ENCODE peak calls at places on chromosomes 3 and 15, in nine cellular contexts. One of them, this sample, is unnamed.

GRCh38 chr15:100602822-100603393 is 519 bp downstream of the ASB7 start:
- DNase-seq in right atrium auricular region: no peak
- DNase-seq in glutamatergic neuron: peak
- DNase-seq in activated T-cell treated with anti-CD3 and anti-CD28 coated beads, Interleukin-2, amount 50 U/mL, for 72 hours: peak
- DNase-seq in SHP77 treated with DMSO at 0.1 percent for 48 hours: no peak
- DNase-seq in substantia nigra: no peak
- DNase-seq in A673: peak
- DNase-seq in H54: peak
- DNase-seq in activated naive CD4-positive, alpha-beta T cell: no peak
- DNase-seq in this sample: no peak

GRCh38 chr15:29888651-29889050 is 66.4 kb upstream of the TJP1 start:
- DNase-seq in activated naive CD4-positive, alpha-beta T cell: no peak
- DNase-seq in substantia nigra: peak
- DNase-seq in A673: no peak
- DNase-seq in right atrium auricular region: no peak
- DNase-seq in activated T-cell treated with anti-CD3 and anti-CD28 coated beads, Interleukin-2, amount 50 U/mL, for 72 hours: no peak
- DNase-seq in H54: no peak
- DNase-seq in glutamatergic neuron: peak
- DNase-seq in SHP77 treated with DMSO at 0.1 percent for 48 hours: no peak
- DNase-seq in this sample: no peak

GRCh38 chr3:87503901-87504498 is 227.6 kb upstream of the POU1F1 start:
- DNase-seq in activated naive CD4-positive, alpha-beta T cell: no peak
- DNase-seq in H54: peak
- DNase-seq in substantia nigra: no peak
- DNase-seq in activated T-cell treated with anti-CD3 and anti-CD28 coated beads, Interleukin-2, amount 50 U/mL, for 72 hours: peak
- DNase-seq in right atrium auricular region: no peak
- DNase-seq in A673: peak
- DNase-seq in glutamatergic neuron: no peak
- DNase-seq in SHP77 treated with DMSO at 0.1 percent for 48 hours: peak
- DNase-seq in this sample: no peak

GRCh38 chr3:57135964-57136363 is 29.2 kb downstream of the IL17RD start:
- DNase-seq in glutamatergic neuron: no peak
- DNase-seq in H54: no peak
- DNase-seq in activated naive CD4-positive, alpha-beta T cell: no peak
- DNase-seq in substantia nigra: no peak
- DNase-seq in A673: no peak
- DNase-seq in right atrium auricular region: no peak
- DNase-seq in activated T-cell treated with anti-CD3 and anti-CD28 coated beads, Interleukin-2, amount 50 U/mL, for 72 hours: no peak
- DNase-seq in SHP77 treated with DMSO at 0.1 percent for 48 hours: no peak
- DNase-seq in this sample: no peak

GRCh38 chr3:154228561-154229216 is 95.6 kb downstream of the DHX36 start:
- DNase-seq in substantia nigra: no peak
- DNase-seq in glutamatergic neuron: no peak
- DNase-seq in H54: no peak
- DNase-seq in activated naive CD4-positive, alpha-beta T cell: no peak
- DNase-seq in SHP77 treated with DMSO at 0.1 percent for 48 hours: no peak
- DNase-seq in right atrium auricular region: no peak
- DNase-seq in activated T-cell treated with anti-CD3 and anti-CD28 coated beads, Interleukin-2, amount 50 U/mL, for 72 hours: no peak
- DNase-seq in A673: no peak
- DNase-seq in this sample: no peak

GRCh38 chr3:12138044-12138443 is 20.7 kb downstream of the TIMP4 start:
- DNase-seq in substantia nigra: no peak
- DNase-seq in activated T-cell treated with anti-CD3 and anti-CD28 coated beads, Interleukin-2, amount 50 U/mL, for 72 hours: peak
- DNase-seq in A673: no peak
- DNase-seq in glutamatergic neuron: peak
- DNase-seq in activated naive CD4-positive, alpha-beta T cell: no peak
- DNase-seq in SHP77 treated with DMSO at 0.1 percent for 48 hours: no peak
- DNase-seq in right atrium auricular region: no peak
- DNase-seq in H54: no peak
- DNase-seq in this sample: no peak

GRCh38 chr3:186123012-186123411 is 14.1 kb upstream of the ETV5 start:
- DNase-seq in A673: no peak
- DNase-seq in glutamatergic neuron: no peak
- DNase-seq in activated T-cell treated with anti-CD3 and anti-CD28 coated beads, Interleukin-2, amount 50 U/mL, for 72 hours: no peak
- DNase-seq in substantia nigra: no peak
- DNase-seq in right atrium auricular region: no peak
- DNase-seq in H54: no peak
- DNase-seq in SHP77 treated with DMSO at 0.1 percent for 48 hours: no peak
- DNase-seq in activated naive CD4-positive, alpha-beta T cell: no peak
- DNase-seq in this sample: no peak

GRCh38 chr15:40398413-40398873 is 7.2 kb upstream of the IVD start:
- DNase-seq in A673: no peak
- DNase-seq in substantia nigra: no peak
- DNase-seq in glutamatergic neuron: no peak
- DNase-seq in activated naive CD4-positive, alpha-beta T cell: no peak
- DNase-seq in right atrium auricular region: no peak
- DNase-seq in SHP77 treated with DMSO at 0.1 percent for 48 hours: no peak
- DNase-seq in H54: no peak
- DNase-seq in activated T-cell treated with anti-CD3 and anti-CD28 coated beads, Interleukin-2, amount 50 U/mL, for 72 hours: no peak
- DNase-seq in this sample: peak

GRCh38 chr3:140384876-140385275 is 293.0 kb upstream of the TRIM42 start:
- DNase-seq in activated naive CD4-positive, alpha-beta T cell: no peak
- DNase-seq in H54: no peak
- DNase-seq in activated T-cell treated with anti-CD3 and anti-CD28 coated beads, Interleukin-2, amount 50 U/mL, for 72 hours: no peak
- DNase-seq in right atrium auricular region: no peak
- DNase-seq in A673: no peak
- DNase-seq in SHP77 treated with DMSO at 0.1 percent for 48 hours: no peak
- DNase-seq in glutamatergic neuron: no peak
- DNase-seq in substantia nigra: no peak
- DNase-seq in this sample: no peak

GRCh38 chr3:116046350-116046749 is 398.9 kb downstream of the LSAMP start:
- DNase-seq in substantia nigra: no peak
- DNase-seq in glutamatergic neuron: no peak
- DNase-seq in activated T-cell treated with anti-CD3 and anti-CD28 coated beads, Interleukin-2, amount 50 U/mL, for 72 hours: no peak
- DNase-seq in activated naive CD4-positive, alpha-beta T cell: no peak
- DNase-seq in right atrium auricular region: no peak
- DNase-seq in A673: no peak
- DNase-seq in SHP77 treated with DMSO at 0.1 percent for 48 hours: no peak
- DNase-seq in H54: no peak
- DNase-seq in this sample: no peak

GRCh38 chr3:127899200-127899599 is 15.8 kb upstream of the KBTBD12 start:
- DNase-seq in right atrium auricular region: no peak
- DNase-seq in SHP77 treated with DMSO at 0.1 percent for 48 hours: no peak
- DNase-seq in substantia nigra: no peak
- DNase-seq in activated T-cell treated with anti-CD3 and anti-CD28 coated beads, Interleukin-2, amount 50 U/mL, for 72 hours: no peak
- DNase-seq in A673: no peak
- DNase-seq in glutamatergic neuron: no peak
- DNase-seq in activated naive CD4-positive, alpha-beta T cell: no peak
- DNase-seq in H54: no peak
- DNase-seq in this sample: no peak

GRCh38 chr15:89772933-89773583 is 3.1 kb upstream of the MESP2 start:
- DNase-seq in H54: no peak
- DNase-seq in right atrium auricular region: no peak
- DNase-seq in substantia nigra: no peak
- DNase-seq in SHP77 treated with DMSO at 0.1 percent for 48 hours: no peak
- DNase-seq in glutamatergic neuron: no peak
- DNase-seq in activated T-cell treated with anti-CD3 and anti-CD28 coated beads, Interleukin-2, amount 50 U/mL, for 72 hours: no peak
- DNase-seq in activated naive CD4-positive, alpha-beta T cell: no peak
- DNase-seq in A673: no peak
- DNase-seq in this sample: no peak

GRCh38 chr15:44712108-44713005 is 1.0 kb downstream of the B2M start:
- DNase-seq in A673: peak
- DNase-seq in right atrium auricular region: peak
- DNase-seq in glutamatergic neuron: no peak
- DNase-seq in substantia nigra: no peak
- DNase-seq in SHP77 treated with DMSO at 0.1 percent for 48 hours: peak
- DNase-seq in H54: peak
- DNase-seq in activated T-cell treated with anti-CD3 and anti-CD28 coated beads, Interleukin-2, amount 50 U/mL, for 72 hours: peak
- DNase-seq in activated naive CD4-positive, alpha-beta T cell: peak
- DNase-seq in this sample: peak

GRCh38 chr3:189304465-189305341 is 132.9 kb downstream of the TPRG1 start:
- DNase-seq in glutamatergic neuron: no peak
- DNase-seq in activated T-cell treated with anti-CD3 and anti-CD28 coated beads, Interleukin-2, amount 50 U/mL, for 72 hours: peak
- DNase-seq in substantia nigra: no peak
- DNase-seq in SHP77 treated with DMSO at 0.1 percent for 48 hours: peak
- DNase-seq in H54: peak
- DNase-seq in right atrium auricular region: no peak
- DNase-seq in activated naive CD4-positive, alpha-beta T cell: no peak
- DNase-seq in A673: peak
- DNase-seq in this sample: no peak